ENCODE peak calls at places on chromosomes 2 and 18, in ten cellular contexts. M is suprapubic skin; I is GM23338; C is breast epithelium; R is CD4-positive, CD25-positive, alpha-beta regulatory T cell; E is colonic mucosa; Z is foreskin keratinocyte; U is mesendoderm; B is PC-3; K is right cardiac atrium. S is an unnamed sample. For H3K4me1, the result is how much of the 10 kb centered on the place peaks cover.

GRCh38 chr2:25380023-25380422 is 38.3 kb upstream of the DNMT3A start:
- DNase-seq in M (no peak), I (no peak), C (no peak), R (no peak), E (no peak), Z (no peak), U (no peak), B (no peak), K (no peak), S (no peak)

GRCh38 chr2:136424112-136424511 is 306.2 kb upstream of the CXCR4 start:
- DNase-seq in M (no peak), I (no peak), C (no peak), R (no peak), E (no peak), Z (no peak), U (no peak), B (no peak), K (no peak), S (peak)

GRCh38 chr2:153311432-153311831 is 167.1 kb downstream of the RPRM start:
- DNase-seq in M (no peak), I (no peak), C (no peak), R (no peak), E (no peak), Z (no peak), U (no peak), B (no peak), K (no peak), S (no peak)

GRCh38 chr2:112811841-112812306 is 24.7 kb downstream of the IL1B start:
- DNase-seq in M (no peak), I (no peak), C (no peak), R (no peak), E (peak), Z (peak), U (peak), B (peak), K (no peak), S (no peak)

GRCh38 chr2:104929663-104930062 is 75.7 kb downstream of the POU3F3 start:
- DNase-seq in M (no peak), I (no peak), C (no peak), R (no peak), E (no peak), Z (no peak), U (no peak), B (no peak), K (no peak), S (no peak)

GRCh38 chr2:229407170-229407569 is 136.1 kb upstream of the PID1 start:
- DNase-seq in M (peak), I (no peak), C (peak), R (no peak), E (peak), Z (peak), U (peak), B (peak), K (peak), S (no peak)

GRCh38 chr2:100250645-100251044 is 71.7 kb downstream of the LONRF2 start:
- DNase-seq in M (peak), I (no peak), C (no peak), R (no peak), E (no peak), Z (no peak), U (no peak), B (no peak), K (no peak), S (no peak)

GRCh38 chr2:163662141-163662780 is 73.5 kb downstream of the FIGN start:
- DNase-seq in M (no peak), I (no peak), C (no peak), R (no peak), E (no peak), Z (peak), U (peak), B (no peak), K (no peak), S (no peak)

GRCh38 chr18:42192251-42193248 is 237.5 kb downstream of the PIK3C3 start:
- DNase-seq in M (no peak), I (no peak), C (no peak), R (no peak), E (no peak), Z (peak), U (no peak), B (peak), K (no peak), S (no peak)

GRCh38 chr2:72150961-72151356 is 3.3 kb upstream of the CYP26B1 start:
- DNase-seq in M (peak), I (no peak), C (peak), R (no peak), E (peak), Z (no peak), U (no peak), B (no peak), K (peak), S (no peak)

GRCh38 chr2:195683174-195683573 is 26.1 kb downstream of the SLC39A10 start:
- DNase-seq in M (no peak), I (no peak), C (no peak), R (no peak), E (no peak), Z (peak), U (no peak), B (peak), K (no peak), S (no peak)

GRCh38 chr2:224444011-224444410 is 42.1 kb upstream of the FAM124B start:
- DNase-seq in M (no peak), I (no peak), C (no peak), R (no peak), E (no peak), Z (no peak), U (no peak), B (no peak), K (no peak), S (no peak)

GRCh38 chr18:71797554-71797953 is 746.6 kb downstream of the CBLN2 start:
- DNase-seq in M (no peak), I (no peak), C (no peak), R (no peak), E (no peak), Z (no peak), U (peak), B (no peak), K (no peak), S (no peak)

GRCh38 chr2:47551800-47552525 is 149.0 kb downstream of the MSH2 start:
- DNase-seq in M (no peak), I (peak), C (no peak), R (no peak), E (no peak), Z (no peak), U (no peak), B (no peak), K (no peak), S (no peak)

GRCh38 chr18:45456076-45457066 is 158.9 kb upstream of the SLC14A2 start:
- DNase-seq in M (no peak), I (no peak), C (no peak), R (no peak), E (no peak), Z (no peak), U (peak), B (no peak), K (peak), S (no peak)

GRCh38 chr18:21599585-21600525 is 649 bp downstream of the ESCO1 start:
- DNase-seq in M (no peak), I (peak), C (peak), R (no peak), E (peak), Z (peak), U (peak), B (peak), K (peak), S (no peak)

GRCh38 chr2:157936464-157936863 is 60.3 kb upstream of the ACVR1 start:
- DNase-seq in M (no peak), I (no peak), C (no peak), R (no peak), E (no peak), Z (peak), U (no peak), B (peak), K (no peak), S (no peak)

GRCh38 chr2:36352024-36352398 is 3.6 kb upstream of the CRIM1 start:
- DNase-seq in M (no peak), I (peak), C (no peak), R (no peak), E (no peak), Z (no peak), U (peak), B (peak), K (no peak), S (no peak)

GRCh38 chr18:56869189-56869777 is 218.1 kb downstream of the WDR7 start:
- DNase-seq in M (no peak), I (peak), C (no peak), R (no peak), E (no peak), Z (peak), U (peak), B (peak), K (no peak), S (no peak)

GRCh38 chr2:212692466-212692865 is 153.9 kb upstream of the ERBB4 start:
- DNase-seq in M (no peak), I (no peak), C (no peak), R (no peak), E (no peak), Z (no peak), U (no peak), B (no peak), K (no peak), S (no peak)

GRCh38 chr2:112160591-112161250 is 22.5 kb downstream of the FBLN7 start:
- DNase-seq in M (peak), I (no peak), C (no peak), R (no peak), E (no peak), Z (no peak), U (no peak), B (no peak), K (no peak), S (no peak)

GRCh38 chr2:73896362-73897239 is 3.8 kb downstream of the ACTG2 start:
- DNase-seq in M (peak), I (peak), C (peak), R (no peak), E (no peak), Z (no peak), U (no peak), B (no peak), K (no peak), S (no peak)

GRCh38 chr2:207188601-207189000 is 22.9 kb upstream of the KLF7 start:
- DNase-seq in M (no peak), I (no peak), C (no peak), R (no peak), E (no peak), Z (no peak), U (no peak), B (peak), K (no peak), S (no peak)

GRCh38 chr2:10267036-10267435 is 35.7 kb upstream of the HPCAL1 start:
- DNase-seq in M (no peak), I (no peak), C (no peak), R (no peak), E (no peak), Z (no peak), U (no peak), B (no peak), K (no peak), S (no peak)

GRCh38 chr2:197274937-197275336 is 35.6 kb downstream of the ANKRD44 start:
- DNase-seq in M (no peak), I (no peak), C (no peak), R (no peak), E (no peak), Z (no peak), U (no peak), B (no peak), K (no peak), S (no peak)

GRCh38 chr2:168243061-168243460 is 4.3 kb downstream of the STK39 start:
- DNase-seq in M (no peak), I (no peak), C (no peak), R (no peak), E (no peak), Z (no peak), U (no peak), B (peak), K (no peak), S (no peak)
- H3K4me1 ChIP-seq in M (under half), I (half or more), C (under half), R (half or more), E (under half), Z (under half), U (under half), B (under half), K (under half), S (under half)

GRCh38 chr18:3806656-3807055 is 356.7 kb downstream of the TGIF1 start:
- DNase-seq in M (no peak), I (no peak), C (no peak), R (no peak), E (no peak), Z (no peak), U (no peak), B (no peak), K (no peak), S (no peak)

GRCh38 chr18:3804336-3804735 is 354.4 kb downstream of the TGIF1 start:
- DNase-seq in M (no peak), I (no peak), C (no peak), R (no peak), E (no peak), Z (no peak), U (no peak), B (no peak), K (no peak), S (no peak)

GRCh38 chr18:3798032-3798431 is 348.1 kb downstream of the TGIF1 start:
- DNase-seq in M (no peak), I (no peak), C (no peak), R (no peak), E (no peak), Z (no peak), U (no peak), B (no peak), K (no peak), S (no peak)

GRCh38 chr18:3799515-3799914 is 349.5 kb downstream of the TGIF1 start:
- DNase-seq in M (no peak), I (peak), C (no peak), R (no peak), E (no peak), Z (no peak), U (peak), B (no peak), K (no peak), S (no peak)

GRCh38 chr18:3803350-3803749 is 353.4 kb downstream of the TGIF1 start:
- DNase-seq in M (no peak), I (no peak), C (no peak), R (no peak), E (no peak), Z (no peak), U (no peak), B (no peak), K (no peak), S (no peak)
- H3K27ac ChIP-seq in M (no peak), I (no peak), C (no peak), R (no peak), E (no peak), Z (no peak), U (no peak), B (no peak), K (no peak), S (no peak)

DNA sequence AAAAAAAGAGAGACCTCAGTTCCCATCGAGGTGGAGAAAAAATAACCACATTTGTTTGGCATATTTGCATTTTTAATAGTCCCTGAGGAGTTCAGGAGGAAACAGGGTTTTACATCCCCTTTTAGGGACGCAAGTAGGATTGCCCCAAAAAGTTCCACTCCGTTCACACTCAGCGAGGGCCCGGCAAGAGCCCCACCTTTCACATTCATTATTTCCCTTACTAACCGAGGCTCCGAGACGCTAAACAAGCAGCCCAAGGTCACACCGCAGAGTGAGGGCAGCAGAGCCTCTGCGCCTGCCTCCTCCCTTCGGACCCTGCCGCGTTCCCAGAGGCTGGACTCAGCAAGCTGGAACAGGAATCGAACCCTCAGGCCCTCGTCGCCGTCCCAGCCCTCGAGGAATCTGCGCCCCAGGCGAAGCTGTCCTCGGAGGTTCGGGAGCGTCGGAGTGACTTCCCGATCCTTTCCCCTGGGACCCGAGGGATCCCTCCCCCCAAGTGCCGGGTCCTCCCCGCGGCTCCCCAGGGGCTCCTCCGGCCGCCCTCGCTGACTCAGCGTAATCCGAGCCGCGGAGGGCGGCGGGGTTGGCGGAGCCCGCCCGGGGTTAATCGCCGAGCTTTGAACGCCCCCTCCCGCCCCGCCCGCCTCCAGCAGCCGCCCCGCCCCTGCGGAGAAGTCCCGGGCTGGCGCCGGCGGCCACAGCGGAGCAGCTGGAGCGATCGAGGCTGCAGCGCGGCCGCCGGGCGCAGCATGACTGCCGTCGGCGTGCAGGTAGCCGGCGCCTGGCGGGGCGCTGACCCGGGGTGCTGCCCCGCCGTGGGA is at the start of gene TMEM37:
- DNase-seq in M (no peak), I (peak), C (no peak), R (no peak), E (peak), Z (no peak), U (peak), B (peak), K (peak), S (no peak)
- H3K4me1 ChIP-seq in M (half or more), I (half or more), C (under half), R (under half), E (under half), Z (under half), U (under half), B (under half), K (under half), S (under half)

DNA sequence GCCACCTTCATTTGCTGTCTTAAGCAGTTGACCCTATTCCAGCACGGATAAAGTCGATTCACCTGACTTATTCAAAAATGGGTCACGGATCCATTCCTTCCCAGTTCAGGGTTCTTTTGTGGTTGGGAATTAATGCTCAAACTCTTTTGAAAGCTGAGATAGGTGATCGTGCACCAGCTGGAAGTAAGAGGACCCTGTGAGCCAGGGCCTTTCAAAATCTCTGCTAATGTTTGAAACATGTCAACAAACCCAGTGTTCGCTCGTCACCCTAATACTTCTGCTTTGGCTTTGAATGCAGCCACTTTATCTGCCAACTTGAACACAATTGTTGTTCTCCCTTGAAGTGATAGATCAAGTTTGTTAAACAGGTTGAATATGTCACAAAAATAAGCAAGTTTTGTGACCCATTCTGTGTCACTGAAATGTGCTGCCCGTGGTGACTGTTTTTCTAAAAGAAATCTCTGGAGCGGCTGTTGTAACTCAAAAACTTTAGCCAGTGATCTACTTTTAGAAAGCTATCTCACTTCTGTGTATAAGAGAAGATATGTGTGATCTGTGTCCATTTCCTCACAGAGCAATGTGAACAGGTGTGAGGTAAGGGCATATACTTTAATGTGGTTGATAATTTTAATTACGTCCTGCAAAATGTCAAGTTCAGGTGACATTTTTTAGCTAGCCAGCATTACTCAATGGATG is 16.9 kb downstream of the HAT1 start:
- DNase-seq in M (no peak), I (no peak), C (no peak), R (no peak), E (no peak), Z (no peak), U (no peak), B (no peak), K (no peak), S (no peak)
- H3K27ac ChIP-seq in M (no peak), I (no peak), C (no peak), R (no peak), E (no peak), Z (no peak), U (no peak), B (no peak), K (no peak), S (no peak)